ENCODE peak calls at places on chromosomes 13 and 19, in six cellular contexts. G, R, Q, C, S and T are unnamed samples.
A peak's percentile ranks its signal among the peaks of the same experiment; 100 is the strongest.

GRCh38 chr13:50580684-50581305 is 262.7 kb downstream of the DLEU7 start:
- DNase-seq in R (no peak), C (no peak), G (no peak), S (no peak), Q (no peak), T (no peak)

GRCh38 chr13:52010890-52011689 is at the start of gene ATP7B:
- DNase-seq in Q (no peak), C (peak; percentile 85), G (peak; percentile 57), S (no peak), R (no peak), T (peak; percentile 63)

GRCh38 chr19:54316746-54317107 is 3.8 kb upstream of the LILRA5 start:
- DNase-seq in Q (no peak), C (peak; percentile 85), G (no peak), S (peak; percentile 32), R (no peak), T (peak; percentile 78)

GRCh38 chr13:104823709-104824108 is 1711.8 kb downstream of the EFNB2 start:
- DNase-seq in Q (no peak), C (no peak), S (no peak), R (no peak), G (no peak), T (no peak)

GRCh38 chr13:82758056-82758455 is 1124.2 kb downstream of the SLITRK1 start:
- DNase-seq in R (no peak), C (no peak), Q (peak; percentile 7), S (peak; percentile 52), G (peak; percentile 37), T (no peak)

GRCh38 chr19:36128392-36128736 is 11.5 kb upstream of the CAPNS1 start:
- DNase-seq in Q (no peak), R (no peak), C (peak; percentile 83), S (peak; percentile 70), G (peak; percentile 44), T (no peak)

GRCh38 chr13:24719139-24719538 is 38.9 kb downstream of the ATP12A start:
- DNase-seq in C (no peak), G (no peak), Q (no peak), R (no peak), S (no peak), T (no peak)

GRCh38 chr19:17946965-17947784 is 14.4 kb downstream of the CCDC124 start:
- DNase-seq in C (peak; percentile 88), S (no peak), G (no peak), R (no peak), Q (no peak), T (no peak)

GRCh38 chr19:9986787-9987281 is 23.5 kb downstream of the COL5A3 start:
- DNase-seq in G (no peak), R (no peak), C (no peak), Q (no peak), S (no peak), T (no peak)

GRCh38 chr13:36160297-36160696 is 29.1 kb upstream of the DCLK1 start:
- DNase-seq in Q (no peak), C (no peak), S (no peak), G (no peak), R (no peak), T (no peak)

GRCh38 chr13:76886005-76886291 is 257 bp downstream of the KCTD12 start:
- DNase-seq in R (no peak), G (no peak), Q (no peak), S (no peak), C (no peak), T (no peak)

GRCh38 chr13:106555631-106556328 is 12.2 kb downstream of the ARGLU1 start:
- DNase-seq in S (no peak), Q (no peak), C (no peak), G (no peak), R (no peak), T (no peak)

GRCh38 chr19:57841364-57841763 is 8.3 kb upstream of the ZNF587 start:
- DNase-seq in Q (no peak), G (no peak), C (no peak), R (no peak), S (no peak), T (no peak)

GRCh38 chr13:29850213-29850898 is at the start of gene UBL3:
- DNase-seq in C (peak; percentile 99), G (peak; percentile 97), S (peak; percentile 97), R (peak; percentile 98), Q (peak; percentile 85), T (peak; percentile 98)

GRCh38 chr19:54179921-54180452 is 7.0 kb upstream of the TMC4 start:
- DNase-seq in C (peak; percentile 70), R (no peak), Q (no peak), G (peak; percentile 66), S (peak; percentile 58), T (no peak)

GRCh38 chr19:5406816-5407215 is 48.4 kb upstream of the ZNRF4 start:
- DNase-seq in Q (no peak), G (no peak), R (no peak), S (no peak), C (no peak), T (no peak)

GRCh38 chr13:110734561-110734960 is 21.1 kb downstream of the ING1 start:
- DNase-seq in C (no peak), R (no peak), S (no peak), G (no peak), Q (no peak), T (no peak)

GRCh38 chr13:95643471-95643813 is 1.1 kb downstream of the DZIP1 start:
- DNase-seq in C (no peak), R (no peak), S (no peak), Q (no peak), G (peak; percentile 57), T (no peak)

GRCh38 chr13:38264363-38265134 is 85.1 kb upstream of the UFM1 start:
- DNase-seq in G (no peak), C (no peak), Q (no peak), R (no peak), S (no peak), T (peak; percentile 22)

GRCh38 chr19:19637523-19638251 is 5.8 kb downstream of the GMIP start:
- DNase-seq in Q (no peak), R (no peak), S (no peak), C (peak; percentile 77), G (no peak), T (peak; percentile 80)

GRCh38 chr13:102580552-102581169 is 16.1 kb upstream of the TPP2 start:
- DNase-seq in R (peak; percentile 49), C (no peak), Q (peak; percentile 68), G (peak; percentile 54), S (peak; percentile 56), T (no peak)

DNA sequence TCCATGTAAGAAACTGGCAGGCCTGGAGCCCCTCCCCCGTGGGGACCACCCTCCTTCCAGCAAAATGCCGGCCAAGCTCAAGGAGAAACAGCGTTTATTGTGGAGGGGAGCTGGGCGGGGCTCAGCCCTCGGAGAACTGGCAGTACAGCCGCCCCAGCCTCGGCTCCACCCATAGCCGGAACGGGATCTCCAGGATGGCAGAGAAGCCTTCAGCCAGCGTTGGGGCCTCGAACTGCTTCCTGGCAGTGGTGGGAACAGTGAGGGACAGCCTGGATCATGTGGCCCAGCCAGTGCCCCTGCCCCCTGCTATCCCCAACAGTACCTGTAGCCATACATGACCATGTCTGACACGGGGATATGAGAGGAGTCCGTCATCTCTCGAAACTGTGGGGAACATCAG is 6.2 kb downstream of the PNKP start:
- DNase-seq in C (peak; percentile 88), Q (no peak), S (no peak), R (peak; percentile 81), G (no peak), T (peak; percentile 55)
- TF ChIP-seq POLR2AphosphoS5 in C (peak; percentile 69), Q (no peak), S (peak; percentile 12), R (peak; percentile 51), G (no peak), T (no peak)

GRCh38 chr19:1069009-1069779 is 2.2 kb downstream of the ARHGAP45 start:
- DNase-seq in Q (no peak), C (peak; percentile 97), S (peak; percentile 96), G (no peak), R (no peak), T (peak; percentile 91)

GRCh38 chr19:1068111-1069001 is 1.4 kb downstream of the ARHGAP45 start:
- DNase-seq in R (no peak), S (peak; percentile 88), Q (no peak), G (no peak), C (peak; percentile 97), T (peak; percentile 91)

GRCh38 chr19:1070931-1071791 is 4.2 kb downstream of the ARHGAP45 start:
- DNase-seq in G (peak; percentile 62), S (no peak), C (peak; percentile 81), R (no peak), Q (no peak), T (no peak)

GRCh38 chr19:1072371-1073015 is 5.5 kb downstream of the ARHGAP45 start:
- DNase-seq in G (no peak), C (no peak), S (no peak), R (no peak), Q (no peak), T (no peak)

GRCh38 chr19:1070576-1070930 is 3.6 kb downstream of the ARHGAP45 start:
- DNase-seq in R (no peak), S (no peak), G (no peak), Q (no peak), C (peak; percentile 77), T (no peak)
- TF ChIP-seq POLR2AphosphoS5 in R (no peak), S (no peak), G (no peak), Q (no peak), C (no peak), T (no peak)

GRCh38 chr13:100442095-100442832 is 146.3 kb downstream of the GGACT start:
- DNase-seq in C (no peak), S (no peak), G (no peak), R (no peak), Q (no peak), T (no peak)

GRCh38 chr13:100438059-100438788 is 150.4 kb downstream of the GGACT start:
- DNase-seq in R (no peak), S (no peak), C (no peak), Q (no peak), G (no peak), T (no peak)

GRCh38 chr13:100440756-100441421 is 147.7 kb downstream of the GGACT start:
- DNase-seq in S (no peak), Q (no peak), G (no peak), R (no peak), C (no peak), T (no peak)

GRCh38 chr13:100436099-100436498 is 152.5 kb downstream of the GGACT start:
- DNase-seq in C (no peak), R (no peak), Q (no peak), G (no peak), S (no peak), T (no peak)

GRCh38 chr13:100439247-100439955 is 149.2 kb downstream of the GGACT start:
- DNase-seq in Q (no peak), C (no peak), R (no peak), S (no peak), G (no peak), T (no peak)
- TF ChIP-seq POLR2AphosphoS5 in Q (no peak), C (no peak), R (no peak), S (no peak), G (no peak), T (no peak)

GRCh38 chr13:112072531-112073244 is 5.7 kb downstream of the SOX1 start:
- DNase-seq in Q (no peak), C (no peak), R (no peak), G (no peak), S (no peak), T (no peak)

GRCh38 chr13:112069727-112070300 is 2.9 kb downstream of the SOX1 start:
- DNase-seq in G (no peak), S (no peak), C (peak; percentile 45), Q (no peak), R (no peak), T (no peak)

GRCh38 chr13:112071902-112072530 is 5.1 kb downstream of the SOX1 start:
- DNase-seq in Q (no peak), S (no peak), C (no peak), G (no peak), R (no peak), T (no peak)

GRCh38 chr13:112069063-112069726 is 2.2 kb downstream of the SOX1 start:
- DNase-seq in Q (no peak), G (no peak), R (no peak), S (no peak), C (peak; percentile 47), T (no peak)

GRCh38 chr13:112071011-112071901 is 4.3 kb downstream of the SOX1 start:
- DNase-seq in G (no peak), R (no peak), S (no peak), Q (no peak), C (no peak), T (no peak)
- TF ChIP-seq POLR2AphosphoS5 in G (no peak), R (no peak), S (no peak), Q (no peak), C (no peak), T (no peak)